ENCODE peak calls at places on chromosomes 6 and 20, in seven cellular contexts. B, S, A, E, M, O and G are unnamed samples.

GRCh38 chr6:42522021-42522420 is 41.8 kb upstream of the UBR2 start:
- DNase-seq in S (peak), E (no peak), O (no peak), A (peak), B (no peak), M (no peak), G (no peak)

GRCh38 chr20:19758888-19759331 is 852 bp downstream of the RIN2 start:
- DNase-seq in M (no peak), B (peak), S (peak), A (no peak), E (peak), O (peak), G (no peak)

GRCh38 chr20:39019805-39020325 is 57.7 kb downstream of the DHX35 start:
- DNase-seq in O (no peak), M (no peak), B (no peak), A (no peak), E (no peak), S (peak), G (no peak)

GRCh38 chr6:119627908-119628669 is 278.5 kb upstream of the MAN1A1 start:
- DNase-seq in A (no peak), S (peak), M (peak), E (no peak), O (no peak), B (no peak), G (no peak)

GRCh38 chr20:63968136-63968927 is 1.4 kb downstream of the ZNF512B start:
- DNase-seq in O (no peak), E (no peak), S (no peak), B (no peak), M (no peak), A (no peak), G (no peak)

GRCh38 chr20:60036346-60037119 is 78.3 kb downstream of the CDH26 start:
- DNase-seq in O (no peak), A (no peak), B (no peak), S (no peak), M (no peak), E (no peak), G (no peak)

GRCh38 chr20:32034581-32035397 is 17.3 kb upstream of the HCK start:
- DNase-seq in S (peak), B (no peak), O (no peak), E (no peak), M (no peak), A (no peak), G (no peak)

GRCh38 chr20:38789503-38790209 is 15.8 kb upstream of the PPP1R16B start:
- DNase-seq in M (peak), B (no peak), S (peak), E (no peak), A (peak), O (no peak), G (no peak)

GRCh38 chr20:18042211-18042610 is 15.5 kb downstream of the OVOL2 start:
- DNase-seq in A (no peak), B (no peak), S (no peak), E (no peak), O (no peak), M (no peak), G (no peak)

GRCh38 chr6:150865406-150866146 is at the start of gene MTHFD1L:
- DNase-seq in S (peak), B (peak), E (peak), M (peak), O (peak), A (peak), G (peak)
- TF ChIP-seq CTCF in S (peak), B (peak), E (peak), M (peak), O (peak), A (peak), G (peak)

GRCh38 chr6:46771556-46771955 is 21.6 kb upstream of the MEP1A start:
- DNase-seq in M (no peak), B (no peak), O (no peak), A (no peak), S (no peak), E (no peak), G (no peak)
- TF ChIP-seq CTCF in M (no peak), B (no peak), O (no peak), A (no peak), S (no peak), E (no peak), G (no peak)

DNA sequence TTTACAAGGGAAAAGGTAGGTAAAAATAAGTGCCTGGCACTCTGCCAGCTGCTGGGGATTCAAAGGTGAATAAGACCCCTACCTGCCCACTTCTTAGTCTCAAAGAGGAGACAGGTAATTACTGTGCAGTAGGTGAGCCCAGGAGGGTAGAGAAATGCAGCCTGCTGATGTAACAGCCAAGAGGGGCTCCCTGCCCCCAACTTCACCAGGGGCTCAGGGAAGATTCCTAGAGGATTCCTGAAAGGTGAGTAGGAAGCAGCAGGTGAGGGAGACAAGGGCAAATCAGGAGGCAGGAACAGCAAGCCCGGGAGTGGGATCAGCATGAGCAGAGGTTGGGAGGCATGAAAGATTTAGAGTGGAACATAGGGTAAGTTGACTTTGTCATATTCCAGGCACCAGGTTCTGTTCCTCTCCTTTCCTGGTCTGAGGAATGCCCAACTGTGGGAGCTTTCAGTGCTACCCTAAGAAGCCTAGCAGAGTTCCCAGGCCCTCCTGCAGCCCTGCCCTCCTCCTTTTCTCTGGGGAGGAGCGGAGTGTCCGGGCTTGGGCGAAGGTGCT is 258.1 kb downstream of the LRFN2 start:
- DNase-seq in E (no peak), S (no peak), M (no peak), B (no peak), O (no peak), A (no peak), G (no peak)
- TF ChIP-seq CTCF in E (no peak), S (no peak), M (no peak), B (no peak), O (no peak), A (no peak), G (no peak)

GRCh38 chr20:37573626-37574198 is 46.0 kb upstream of the BLCAP start:
- DNase-seq in E (no peak), O (no peak), A (no peak), B (no peak), S (no peak), M (no peak), G (no peak)

GRCh38 chr20:37576911-37577310 is 49.2 kb upstream of the BLCAP start:
- DNase-seq in A (no peak), M (no peak), E (no peak), B (no peak), S (no peak), O (no peak), G (no peak)

GRCh38 chr20:37574199-37574890 is 46.7 kb upstream of the BLCAP start:
- DNase-seq in E (no peak), O (no peak), A (no peak), S (no peak), B (no peak), M (no peak), G (no peak)

GRCh38 chr20:37577972-37578371 is 50.3 kb upstream of the BLCAP start:
- DNase-seq in E (no peak), O (no peak), A (no peak), B (no peak), M (no peak), S (no peak), G (no peak)

GRCh38 chr20:37575884-37576283 is 48.2 kb upstream of the BLCAP start:
- DNase-seq in B (peak), M (no peak), O (peak), S (no peak), E (no peak), A (no peak), G (no peak)
- TF ChIP-seq CTCF in B (no peak), M (no peak), O (no peak), S (no peak), E (no peak), A (no peak), G (no peak)